ENCODE peak calls at places on chromosome 13, in ten cellular contexts. V is HCT116, B is PC-3, R is neural progenitor cell, L is HepG2, K is keratinocyte, J is GM23338, N is fibroblast of lung, U is MM.1S, T is H1. Q is an unnamed sample.
A peak's percentile ranks its signal among the peaks of the same experiment; 100 is the strongest.

GRCh38 chr13:101520672-101521071 is 68.2 kb downstream of the ITGBL1 start:
- DNase-seq in U (peak; percentile 7), K (no peak), J (no peak), T (no peak), N (peak; percentile 81), R (peak; percentile 2), B (peak; percentile 68), L (no peak), V (no peak), Q (no peak)

GRCh38 chr13:99265162-99265822 is 7.1 kb upstream of the GPR18 start:
- DNase-seq in T (no peak), U (no peak), B (no peak), V (no peak), L (no peak), K (no peak), N (no peak), R (no peak), J (no peak), Q (no peak)

GRCh38 chr13:83450586-83450985 is 431.7 kb downstream of the SLITRK1 start:
- DNase-seq in U (no peak), T (no peak), J (peak; percentile 8), K (no peak), N (peak; percentile 54), R (peak; percentile 20), B (no peak), V (no peak), L (no peak), Q (no peak)

GRCh38 chr13:97386832-97387486 is 47.0 kb upstream of the RAP2A start:
- DNase-seq in K (no peak), B (no peak), U (no peak), N (peak; percentile 5), R (no peak), V (no peak), L (no peak), T (no peak), J (no peak), Q (no peak)

GRCh38 chr13:22114630-22115311 is 443.9 kb downstream of the FGF9 start:
- DNase-seq in J (no peak), B (no peak), N (no peak), U (peak; percentile 73), V (no peak), R (no peak), K (no peak), T (no peak), L (no peak), Q (no peak)

GRCh38 chr13:49584771-49585182 is 581 bp downstream of the RCBTB1 start:
- DNase-seq in U (peak; percentile 14), V (no peak), T (no peak), N (peak; percentile 14), K (no peak), J (peak; percentile 31), R (peak; percentile 26), B (peak; percentile 12), L (no peak), Q (peak; percentile 12)

GRCh38 chr13:48066310-48066989 is 28.5 kb downstream of the MED4 start:
- DNase-seq in T (no peak), K (peak; percentile 17), B (no peak), J (no peak), V (no peak), N (peak; percentile 36), U (peak; percentile 35), R (no peak), L (peak; percentile 47), Q (no peak)

GRCh38 chr13:96238241-96238640 is 148.3 kb downstream of the HS6ST3 start:
- DNase-seq in B (no peak), K (no peak), V (no peak), R (peak; percentile 8), L (no peak), T (no peak), J (no peak), U (no peak), N (no peak), Q (no peak)

GRCh38 chr13:60756306-60756705 is 359.3 kb downstream of the TDRD3 start:
- DNase-seq in V (no peak), K (no peak), N (peak; percentile 24), B (peak; percentile 8), L (no peak), T (no peak), J (peak; percentile 24), U (no peak), R (peak; percentile 35), Q (no peak)

GRCh38 chr13:95924389-95924994 is 128.7 kb downstream of the UGGT2 start:
- DNase-seq in U (no peak), B (peak; percentile 40), J (peak; percentile 5), N (peak; percentile 94), T (no peak), K (peak; percentile 19), V (peak; percentile 16), L (peak; percentile 41), R (no peak), Q (peak; percentile 47)

GRCh38 chr13:76672422-76672821 is 213.8 kb downstream of the KCTD12 start:
- DNase-seq in V (no peak), N (peak; percentile 71), L (no peak), U (no peak), T (no peak), J (no peak), B (peak; percentile 51), R (no peak), K (no peak), Q (peak; percentile 23)

GRCh38 chr13:28658539-28658795 is 463 bp upstream of the POMP start:
- DNase-seq in U (no peak), B (no peak), T (no peak), J (no peak), N (no peak), R (no peak), L (no peak), K (no peak), V (no peak), Q (peak; percentile 6)

DNA sequence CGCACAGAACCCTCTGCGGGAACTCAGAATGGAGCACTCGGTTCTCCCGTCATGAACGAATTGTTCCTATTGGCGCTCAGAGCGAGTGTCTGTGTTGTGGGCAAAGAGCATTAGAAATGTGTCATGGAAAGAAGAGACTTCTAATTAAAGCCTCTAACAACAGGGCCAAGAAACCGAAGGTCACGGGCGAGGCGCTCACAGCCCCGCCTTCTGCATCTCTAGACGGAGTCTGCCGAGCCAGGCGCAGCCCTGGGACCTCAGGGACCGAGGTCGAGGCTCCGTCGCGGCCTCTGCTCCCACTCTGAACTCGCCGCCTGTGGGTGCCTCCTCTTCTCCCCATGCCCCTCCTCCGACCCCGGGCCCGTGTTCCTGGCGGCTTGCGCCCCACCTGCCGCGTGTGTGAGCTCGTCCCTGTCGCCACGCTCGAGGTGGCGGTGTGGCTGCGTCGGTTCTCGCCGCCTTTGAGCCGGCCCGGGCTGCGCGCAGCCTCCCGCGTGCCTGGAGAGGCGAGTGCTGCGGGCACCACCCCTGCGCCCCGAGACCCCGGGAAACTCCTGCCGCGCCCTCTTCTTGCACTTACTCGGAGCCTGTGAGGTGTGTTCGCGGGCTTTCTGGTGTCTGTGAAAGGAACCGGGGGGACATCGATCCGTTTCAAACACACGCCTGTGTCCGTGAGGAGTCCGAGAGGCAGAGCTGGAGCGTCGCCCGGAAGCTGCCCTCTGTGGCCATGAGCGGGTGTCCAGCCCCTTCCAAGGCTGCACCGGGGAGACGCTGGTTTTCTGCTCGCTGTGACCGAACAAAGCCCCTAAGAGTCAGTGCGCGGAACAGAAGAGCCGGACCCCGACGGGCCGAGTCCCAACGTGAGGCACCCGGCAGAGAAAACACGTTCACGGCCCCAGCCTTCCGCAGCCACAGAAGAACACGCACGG is 45.4 kb upstream of the SPACA7 start:
- DNase-seq in U (no peak), B (no peak), K (no peak), V (no peak), L (no peak), N (no peak), J (peak; percentile 45), R (no peak), T (no peak), Q (no peak)
- TF ChIP-seq EZH2 in U (no peak), B (no peak), K (no peak), V (no peak), L (no peak), N (no peak), J (no peak), R (no peak), T (peak; percentile 61), Q (no peak)

DNA sequence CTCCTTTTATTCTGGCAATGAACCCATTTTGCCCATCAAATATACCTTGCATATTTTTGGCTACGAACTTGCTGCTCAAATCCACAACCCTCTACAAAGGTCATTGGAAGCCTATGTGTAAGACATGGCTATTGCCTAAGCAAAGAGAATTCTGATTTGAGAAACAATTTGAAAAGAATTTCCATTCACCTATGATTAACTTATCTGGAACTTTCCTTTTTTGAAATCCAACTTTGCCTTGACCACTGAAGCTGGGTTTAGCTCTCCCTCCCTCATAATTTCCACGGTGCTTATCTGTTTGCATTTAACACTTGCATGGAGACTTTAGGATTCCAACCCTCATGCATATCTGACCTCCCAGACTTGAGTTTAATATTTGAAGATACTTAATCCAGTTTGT is 1514.7 kb upstream of the SLC10A2 start:
- DNase-seq in K (no peak), L (no peak), B (no peak), V (no peak), N (peak; percentile 20), R (no peak), U (no peak), J (no peak), T (no peak), Q (no peak)
- H3K4me2 ChIP-seq in K (no peak overlapping the region), L (no peak overlapping the region), B (no peak overlapping the region), V (no peak overlapping the region), N (no peak overlapping the region), R (no peak overlapping the region), U (no peak overlapping the region), J (no peak overlapping the region), T (no peak overlapping the region), Q (no peak overlapping the region)

GRCh38 chr13:50924025-50924424 is 14.4 kb downstream of the RNASEH2B start:
- DNase-seq in U (no peak), V (no peak), N (no peak), L (no peak), J (no peak), B (no peak), R (no peak), T (no peak), K (no peak), Q (no peak)
- H3K79me2 ChIP-seq in U (peaks cover 69% of the 10 kb centered on the region), V (peaks cover 45% of the 10 kb centered on the region), N (no peaks in the 10 kb centered on the region), L (no peaks in the 10 kb centered on the region), J (peaks cover 48% of the 10 kb centered on the region), B (peaks cover 28% of the 10 kb centered on the region), R (peaks cover 39% of the 10 kb centered on the region), T (no peaks in the 10 kb centered on the region), K (no peaks in the 10 kb centered on the region), Q (peaks cover 60% of the 10 kb centered on the region)

DNA sequence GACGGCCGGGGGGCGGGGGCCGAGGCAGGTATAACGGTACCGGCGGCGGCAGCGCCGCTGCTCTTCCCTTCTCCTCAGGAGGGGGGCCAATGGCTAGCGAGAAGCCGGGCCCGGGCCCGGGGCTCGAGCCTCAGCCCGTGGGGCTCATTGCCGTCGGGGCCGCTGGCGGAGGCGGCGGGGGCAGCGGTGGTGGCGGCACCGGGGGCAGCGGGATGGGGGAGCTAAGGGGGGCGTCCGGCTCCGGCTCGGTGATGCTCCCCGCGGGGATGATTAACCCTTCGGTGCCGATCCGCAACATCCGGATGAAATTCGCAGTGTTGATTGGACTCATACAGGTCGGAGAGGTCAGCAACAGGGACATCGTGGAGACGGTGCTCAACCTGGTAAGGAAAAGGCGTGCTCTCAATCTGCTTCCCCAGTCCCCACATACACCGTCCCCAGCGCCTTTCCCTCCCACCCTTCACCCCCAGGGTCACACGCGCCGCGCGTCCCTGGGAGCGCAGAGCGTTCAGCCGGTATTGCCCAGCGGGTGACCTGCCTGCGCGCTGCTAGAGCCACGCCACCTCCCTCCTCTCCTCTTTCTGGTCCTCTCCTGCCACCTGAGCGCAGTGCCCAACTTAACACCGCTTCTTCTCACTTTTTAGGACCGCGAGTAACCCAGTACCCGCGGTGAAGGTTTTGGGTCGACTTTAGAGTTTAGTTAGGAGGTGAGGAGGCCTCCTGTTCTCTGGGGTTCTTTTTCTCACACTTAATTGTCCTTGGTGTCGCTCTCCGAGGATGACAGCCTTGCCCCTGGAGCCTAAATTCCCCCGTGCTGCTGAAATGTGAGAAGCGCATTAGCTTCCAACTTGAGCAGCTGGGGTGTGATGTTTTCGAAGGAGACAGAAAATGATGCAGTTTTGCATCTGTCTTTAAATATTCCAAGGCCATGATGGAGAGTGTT is 933 bp downstream of the NBEA start:
- DNase-seq in R (peak; percentile 84), L (no peak), B (peak; percentile 41), N (no peak), K (no peak), J (peak; percentile 78), U (peak; percentile 30), T (peak; percentile 63), V (no peak), Q (peak; percentile 34)
- TF ChIP-seq EZH2 in R (no peak), L (no peak), B (no peak), N (no peak), K (peak; percentile 88), J (no peak), U (no peak), T (no peak), V (no peak), Q (no peak)